ENCODE peak calls at places on chromosomes 11 and 22, in seven cellular contexts. O, Q, N, C, B, S and T are unnamed samples.

GRCh38 chr22:19419464-19420178 is 11.9 kb downstream of the HIRA start:
- DNase-seq in O (no peak), N (no peak), Q (peak; percentile 99), B (peak; percentile 59), S (no peak), C (no peak), T (peak; percentile 86)

GRCh38 chr22:42725606-42726355 is 5.1 kb upstream of the A4GALT start:
- DNase-seq in Q (no peak), C (no peak), S (no peak), O (no peak), B (no peak), N (no peak), T (no peak)

GRCh38 chr22:46521994-46522393 is 15.4 kb downstream of the CELSR1 start:
- DNase-seq in C (no peak), S (no peak), O (no peak), N (no peak), Q (no peak), B (no peak), T (no peak)

GRCh38 chr11:25206762-25207161 is 709.9 kb downstream of the LUZP2 start:
- DNase-seq in N (no peak), O (no peak), B (no peak), Q (no peak), C (no peak), S (no peak), T (no peak)

GRCh38 chr11:2758751-2759150 is 59.0 kb upstream of the KCNQ1OT1 start:
- DNase-seq in B (no peak), Q (no peak), C (no peak), S (no peak), N (no peak), O (no peak), T (no peak)

GRCh38 chr11:48154162-48154561 is 62.4 kb upstream of the OR4B1 start:
- DNase-seq in S (no peak), N (no peak), B (no peak), Q (no peak), O (no peak), C (no peak), T (no peak)

GRCh38 chr11:130473056-130473794 is 24.8 kb downstream of the ADAMTS15 start:
- DNase-seq in C (no peak), N (no peak), O (no peak), Q (no peak), B (no peak), S (no peak), T (no peak)

GRCh38 chr11:70948855-70949551 is 303.4 kb downstream of the SHANK2 start:
- DNase-seq in Q (no peak), B (no peak), N (peak; percentile 16), S (no peak), O (peak; percentile 97), C (peak; percentile 16), T (no peak)

GRCh38 chr11:34493926-34494595 is 19.5 kb downstream of the ELF5 start:
- DNase-seq in C (no peak), B (no peak), Q (no peak), O (no peak), S (no peak), N (no peak), T (no peak)

GRCh38 chr11:47003180-47003877 is 66.8 kb downstream of the CSTPP1 start:
- DNase-seq in C (no peak), B (no peak), Q (peak; percentile 14), O (no peak), N (no peak), S (no peak), T (peak; percentile 86)

GRCh38 chr11:95327273-95327948 is 96.4 kb upstream of the SESN3 start:
- DNase-seq in N (no peak), O (no peak), Q (no peak), C (no peak), B (no peak), S (no peak), T (no peak)

GRCh38 chr11:19200410-19201201 is 1.2 kb downstream of the CSRP3 start:
- DNase-seq in O (peak; percentile 4), B (no peak), Q (no peak), S (no peak), C (no peak), N (no peak), T (peak; percentile 81)

GRCh38 chr11:65425105-65425970 is 2.7 kb downstream of the NEAT1 start:
- DNase-seq in B (peak; percentile 91), O (no peak), C (peak; percentile 58), Q (peak; percentile 74), N (no peak), S (no peak), T (peak; percentile 86)

GRCh38 chr22:39149915-39150847 is 2.3 kb downstream of the CBX7 start:
- DNase-seq in B (no peak), Q (no peak), N (no peak), S (no peak), C (peak; percentile 50), O (no peak), T (peak; percentile 11)

GRCh38 chr22:27842236-27842993 is 40.9 kb upstream of the MN1 start:
- DNase-seq in O (no peak), N (peak; percentile 30), B (no peak), Q (no peak), S (no peak), C (no peak), T (no peak)

GRCh38 chr11:120828847-120829246 is 195.1 kb upstream of the TBCEL start:
- DNase-seq in B (no peak), O (no peak), N (no peak), Q (no peak), C (no peak), S (no peak), T (no peak)

GRCh38 chr22:46064966-46065666 is 85.2 kb upstream of the PPARA start:
- DNase-seq in N (no peak), Q (no peak), C (no peak), S (no peak), B (no peak), O (no peak), T (peak; percentile 67)

GRCh38 chr11:66609951-66610617 is 6.3 kb upstream of the RBM14 start:
- DNase-seq in Q (no peak), C (no peak), B (no peak), S (no peak), O (no peak), N (no peak), T (peak; percentile 24)

GRCh38 chr22:44091021-44091721 is 67.1 kb downstream of the PARVB start:
- DNase-seq in O (no peak), Q (peak; percentile 68), N (peak; percentile 29), B (peak; percentile 48), C (peak; percentile 54), S (no peak), T (no peak)

GRCh38 chr22:28711341-28711740 is 30.3 kb downstream of the CHEK2 start:
- DNase-seq in N (no peak), Q (no peak), B (no peak), O (no peak), S (no peak), C (no peak), T (no peak)

GRCh38 chr11:32113637-32114203 is 22.8 kb downstream of the RCN1 start:
- DNase-seq in C (peak; percentile 35), Q (no peak), S (no peak), B (no peak), O (no peak), N (no peak), T (no peak)

GRCh38 chr11:35791088-35791958 is 128.7 kb downstream of the TRIM44 start:
- DNase-seq in C (no peak), N (no peak), Q (no peak), O (peak; percentile 90), B (no peak), S (no peak), T (no peak)

GRCh38 chr11:17547051-17547577 is at the start of gene OTOG:
- DNase-seq in Q (no peak), S (no peak), B (no peak), N (peak; percentile 31), O (peak; percentile 76), C (peak; percentile 95), T (no peak)

GRCh38 chr11:2663506-2663905 is 36.3 kb downstream of the KCNQ1OT1 start:
- DNase-seq in B (no peak), S (no peak), C (no peak), N (no peak), O (no peak), Q (no peak), T (no peak)

GRCh38 chr11:126948563-126948962 is 52.0 kb downstream of the KIRREL3 start:
- DNase-seq in N (no peak), C (no peak), B (no peak), S (no peak), O (no peak), Q (no peak), T (no peak)

GRCh38 chr11:57213282-57214086 is 23.6 kb downstream of the APLNR start:
- DNase-seq in C (peak; percentile 85), N (no peak), S (no peak), O (no peak), Q (peak; percentile 20), B (no peak), T (peak; percentile 89)

GRCh38 chr11:76151561-76152085 is 54.7 kb downstream of the WNT11 start:
- DNase-seq in N (no peak), B (no peak), Q (no peak), O (peak; percentile 76), S (no peak), C (no peak), T (no peak)

GRCh38 chr11:120945042-120945441 is 78.9 kb upstream of the TBCEL start:
- DNase-seq in N (no peak), S (no peak), O (no peak), C (peak; percentile 47), B (no peak), Q (no peak), T (peak; percentile 48)

GRCh38 chr11:36254739-36255138 is 34.5 kb downstream of the COMMD9 start:
- DNase-seq in S (no peak), O (no peak), N (no peak), Q (no peak), C (no peak), B (no peak), T (no peak)

GRCh38 chr11:115792903-115793302 is 288.7 kb upstream of the CADM1 start:
- DNase-seq in B (no peak), N (no peak), Q (no peak), C (no peak), S (no peak), O (no peak), T (no peak)

GRCh38 chr22:25942989-25943411 is 201.0 kb downstream of the MYO18B start:
- DNase-seq in S (no peak), C (no peak), O (peak; percentile 96), Q (no peak), N (peak; percentile 83), B (no peak), T (no peak)

GRCh38 chr11:71372693-71373657 is 75.2 kb downstream of the DHCR7 start:
- DNase-seq in N (no peak), B (no peak), O (peak; percentile 17), Q (no peak), S (peak; percentile 5), C (peak; percentile 35), T (peak; percentile 56)

GRCh38 chr11:124917115-124917637 is 1.9 kb upstream of the HEPN1 start:
- DNase-seq in N (no peak), C (no peak), Q (peak; percentile 72), S (no peak), B (no peak), O (no peak), T (peak; percentile 17)

GRCh38 chr22:20032407-20032991 is 11.6 kb downstream of the TANGO2 start:
- DNase-seq in C (no peak), Q (no peak), N (no peak), S (no peak), B (no peak), O (no peak), T (no peak)

GRCh38 chr11:105045897-105046296 is 762 bp upstream of the CARD16 start:
- DNase-seq in B (no peak), Q (no peak), O (no peak), S (no peak), C (no peak), N (no peak), T (no peak)

GRCh38 chr11:65316979-65317786 is 2.5 kb downstream of the CDC42EP2 start:
- DNase-seq in B (no peak), C (peak; percentile 80), Q (no peak), N (no peak), O (no peak), S (no peak), T (no peak)

GRCh38 chr11:45936655-45937054 is 14.2 kb downstream of the LARGE2 start:
- DNase-seq in B (no peak), N (no peak), O (no peak), C (no peak), Q (no peak), S (no peak), T (no peak)